ENCODE peak calls at places on chromosomes 7 and 10, in four cellular contexts. One of them, this sample, is unnamed.

GRCh38 chr10:61616611-61617010 is 46.1 kb upstream of the CABCOCO1 start:
- DNase-seq in cardiac fibroblast: no peak
- DNase-seq in prostate gland: no peak
- DNase-seq in psoas muscle: no peak
- DNase-seq in this sample: no peak

GRCh38 chr7:112122144-112122543 is 84.1 kb downstream of the DOCK4 start:
- DNase-seq in prostate gland: no peak
- DNase-seq in psoas muscle: no peak
- DNase-seq in cardiac fibroblast: no peak
- DNase-seq in this sample: no peak

GRCh38 chr7:2619120-2619519 is 12.7 kb upstream of the TTYH3 start:
- DNase-seq in psoas muscle: no peak
- DNase-seq in cardiac fibroblast: no peak
- DNase-seq in prostate gland: no peak
- DNase-seq in this sample: peak

GRCh38 chr7:104012815-104013214 is 23.4 kb upstream of the RELN start:
- DNase-seq in prostate gland: no peak
- DNase-seq in cardiac fibroblast: no peak
- DNase-seq in psoas muscle: no peak
- DNase-seq in this sample: no peak

GRCh38 chr7:113010377-113010776 is 76.2 kb downstream of the GPR85 start:
- DNase-seq in psoas muscle: no peak
- DNase-seq in prostate gland: no peak
- DNase-seq in cardiac fibroblast: no peak
- DNase-seq in this sample: no peak

GRCh38 chr10:124329368-124329767 is 89.4 kb downstream of the OAT start:
- DNase-seq in psoas muscle: no peak
- DNase-seq in cardiac fibroblast: no peak
- DNase-seq in prostate gland: no peak
- DNase-seq in this sample: no peak

GRCh38 chr7:36400606-36401005 is 10.9 kb downstream of the ANLN start:
- DNase-seq in psoas muscle: no peak
- DNase-seq in cardiac fibroblast: peak
- DNase-seq in prostate gland: no peak
- DNase-seq in this sample: peak

GRCh38 chr10:5855979-5856700 is 33.6 kb downstream of the ANKRD16 start:
- DNase-seq in psoas muscle: no peak
- DNase-seq in cardiac fibroblast: no peak
- DNase-seq in prostate gland: no peak
- DNase-seq in this sample: no peak

GRCh38 chr7:1938788-1939433 is 268.8 kb downstream of the ELFN1 start:
- DNase-seq in prostate gland: no peak
- DNase-seq in psoas muscle: peak
- DNase-seq in cardiac fibroblast: no peak
- DNase-seq in this sample: no peak

GRCh38 chr7:55570939-55571338 is 1.4 kb downstream of the VOPP1 start:
- DNase-seq in prostate gland: no peak
- DNase-seq in psoas muscle: no peak
- DNase-seq in cardiac fibroblast: peak
- DNase-seq in this sample: peak

GRCh38 chr10:35194906-35195305 is 68.3 kb downstream of the CREM start:
- DNase-seq in psoas muscle: no peak
- DNase-seq in cardiac fibroblast: peak
- DNase-seq in prostate gland: no peak
- DNase-seq in this sample: peak

GRCh38 chr7:73876361-73876760 is 15.4 kb downstream of the TMEM270 start:
- DNase-seq in cardiac fibroblast: no peak
- DNase-seq in prostate gland: no peak
- DNase-seq in psoas muscle: no peak
- DNase-seq in this sample: no peak

GRCh38 chr7:101363734-101364374 is 1.2 kb downstream of the COL26A1 start:
- DNase-seq in psoas muscle: peak
- DNase-seq in prostate gland: peak
- DNase-seq in cardiac fibroblast: peak
- DNase-seq in this sample: peak

GRCh38 chr7:108449577-108449920 is 6.7 kb downstream of the NRCAM start:
- DNase-seq in prostate gland: no peak
- DNase-seq in psoas muscle: no peak
- DNase-seq in cardiac fibroblast: no peak
- DNase-seq in this sample: no peak

GRCh38 chr10:127553431-127553830 is 4.3 kb downstream of the NPS start:
- DNase-seq in cardiac fibroblast: no peak
- DNase-seq in psoas muscle: no peak
- DNase-seq in prostate gland: no peak
- DNase-seq in this sample: no peak

GRCh38 chr10:131743190-131744151 is 157.3 kb upstream of the PPP2R2D start:
- DNase-seq in prostate gland: no peak
- DNase-seq in cardiac fibroblast: no peak
- DNase-seq in psoas muscle: no peak
- DNase-seq in this sample: no peak
- H3K4me3 ChIP-seq in prostate gland: no peak
- H3K4me3 ChIP-seq in cardiac fibroblast: no peak
- H3K4me3 ChIP-seq in psoas muscle: no peak
- H3K4me3 ChIP-seq in this sample: no peak

DNA sequence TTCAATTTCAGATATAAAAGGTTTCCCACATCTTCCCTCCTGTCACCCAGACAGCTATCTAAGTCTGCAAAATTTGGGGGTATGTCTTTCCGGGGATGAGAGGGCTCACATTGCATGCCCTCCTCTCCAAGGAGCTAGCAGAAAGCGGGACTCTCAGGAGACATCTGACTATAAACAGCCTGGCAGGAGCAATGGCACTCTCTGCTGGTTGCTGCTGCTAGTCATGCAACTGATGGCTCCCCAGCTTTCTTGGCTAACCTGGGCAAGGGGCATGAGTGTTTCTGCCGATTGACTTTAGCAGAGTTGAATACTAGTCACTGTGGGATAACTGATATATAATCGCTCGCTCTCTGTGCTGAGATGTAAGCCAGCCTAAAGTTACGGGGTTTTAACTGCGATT is 12.0 kb downstream of the TBX20 start:
- DNase-seq in psoas muscle: no peak
- DNase-seq in prostate gland: no peak
- DNase-seq in cardiac fibroblast: no peak
- DNase-seq in this sample: no peak
- TF ChIP-seq CTCF in psoas muscle: peak
- TF ChIP-seq CTCF in prostate gland: no peak
- TF ChIP-seq CTCF in cardiac fibroblast: peak
- TF ChIP-seq CTCF in this sample: peak

GRCh38 chr10:71378341-71379117 is 18.2 kb upstream of the CDH23 start:
- DNase-seq in psoas muscle: no peak
- DNase-seq in prostate gland: no peak
- DNase-seq in cardiac fibroblast: no peak
- DNase-seq in this sample: no peak
- H3K4me3 ChIP-seq in psoas muscle: no peak
- H3K4me3 ChIP-seq in prostate gland: no peak
- H3K4me3 ChIP-seq in cardiac fibroblast: no peak
- H3K4me3 ChIP-seq in this sample: no peak

DNA sequence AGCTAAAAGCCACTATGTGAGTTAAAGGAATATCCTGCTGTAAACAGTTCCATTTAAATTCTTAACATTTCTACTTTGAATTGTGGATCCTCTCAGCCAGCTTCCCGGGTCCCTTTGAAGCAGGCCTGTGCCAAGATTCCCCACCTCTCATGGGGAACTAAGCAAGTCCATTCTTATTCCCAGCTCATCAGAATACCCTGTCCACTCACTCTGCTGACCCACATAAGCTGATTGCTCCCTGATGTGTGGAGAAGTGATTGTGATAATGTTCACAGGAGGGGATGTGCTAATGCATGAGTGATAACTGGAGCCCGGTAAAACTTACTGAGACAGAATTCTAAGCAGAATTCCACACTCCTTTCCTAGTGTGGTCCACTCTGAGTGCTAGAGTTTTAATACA is 709.7 kb downstream of the CNTNAP2 start:
- DNase-seq in prostate gland: no peak
- DNase-seq in cardiac fibroblast: no peak
- DNase-seq in psoas muscle: no peak
- DNase-seq in this sample: no peak
- TF ChIP-seq CTCF in prostate gland: no peak
- TF ChIP-seq CTCF in cardiac fibroblast: no peak
- TF ChIP-seq CTCF in psoas muscle: no peak
- TF ChIP-seq CTCF in this sample: no peak

GRCh38 chr10:44628921-44629320 is 244.0 kb upstream of the CXCL12 start:
- DNase-seq in psoas muscle: no peak
- DNase-seq in prostate gland: no peak
- DNase-seq in cardiac fibroblast: peak
- DNase-seq in this sample: peak
- H3K4me3 ChIP-seq in psoas muscle: no peak
- H3K4me3 ChIP-seq in prostate gland: no peak
- H3K4me3 ChIP-seq in cardiac fibroblast: no peak
- H3K4me3 ChIP-seq in this sample: no peak

DNA sequence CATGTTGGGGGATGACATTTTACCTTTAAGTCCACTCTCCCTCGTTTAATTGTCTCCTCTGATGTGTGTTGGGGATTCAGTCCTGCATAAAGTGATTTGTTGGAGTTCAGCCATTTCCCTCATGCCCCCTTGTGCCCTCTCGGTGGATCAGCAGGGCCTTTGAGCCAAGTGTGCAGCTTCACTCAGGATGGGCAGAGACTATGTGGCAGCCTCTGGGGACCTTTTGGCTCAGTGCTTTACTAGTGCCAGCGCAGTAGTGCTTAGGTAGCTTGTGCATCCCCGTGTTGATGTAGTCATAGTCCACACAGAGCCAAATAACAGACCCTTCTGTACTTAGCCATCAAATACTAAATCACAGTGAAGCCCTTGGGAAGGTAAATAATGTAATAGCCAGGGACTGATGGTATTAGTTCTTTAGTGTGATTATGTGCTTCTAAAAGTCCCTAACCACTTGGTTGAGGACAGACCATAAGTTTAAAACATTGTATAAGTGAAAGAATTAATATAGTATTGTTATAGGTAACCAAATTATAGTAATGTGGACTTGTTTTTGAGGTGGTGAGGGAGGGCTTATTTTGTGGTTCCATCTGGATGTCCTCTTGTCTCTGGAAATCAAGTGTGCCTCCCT is 11.4 kb downstream of the BUB3 start:
- DNase-seq in prostate gland: no peak
- DNase-seq in psoas muscle: no peak
- DNase-seq in cardiac fibroblast: no peak
- DNase-seq in this sample: no peak
- TF ChIP-seq CTCF in prostate gland: no peak
- TF ChIP-seq CTCF in psoas muscle: no peak
- TF ChIP-seq CTCF in cardiac fibroblast: no peak
- TF ChIP-seq CTCF in this sample: no peak

GRCh38 chr10:107409517-107409916 is 245.0 kb upstream of the SORCS1 start:
- DNase-seq in psoas muscle: no peak
- DNase-seq in cardiac fibroblast: peak
- DNase-seq in prostate gland: no peak
- DNase-seq in this sample: peak

GRCh38 chr10:107417446-107417845 is 252.9 kb upstream of the SORCS1 start:
- DNase-seq in psoas muscle: no peak
- DNase-seq in prostate gland: no peak
- DNase-seq in cardiac fibroblast: no peak
- DNase-seq in this sample: no peak

GRCh38 chr10:107415446-107415845 is 250.9 kb upstream of the SORCS1 start:
- DNase-seq in prostate gland: no peak
- DNase-seq in psoas muscle: no peak
- DNase-seq in cardiac fibroblast: no peak
- DNase-seq in this sample: no peak

GRCh38 chr10:107418411-107418810 is 253.9 kb upstream of the SORCS1 start:
- DNase-seq in prostate gland: no peak
- DNase-seq in cardiac fibroblast: no peak
- DNase-seq in psoas muscle: no peak
- DNase-seq in this sample: no peak

GRCh38 chr10:107413971-107414370 is 249.5 kb upstream of the SORCS1 start:
- DNase-seq in psoas muscle: no peak
- DNase-seq in prostate gland: no peak
- DNase-seq in cardiac fibroblast: no peak
- DNase-seq in this sample: no peak
- H3K4me3 ChIP-seq in psoas muscle: no peak
- H3K4me3 ChIP-seq in prostate gland: no peak
- H3K4me3 ChIP-seq in cardiac fibroblast: no peak
- H3K4me3 ChIP-seq in this sample: no peak

DNA sequence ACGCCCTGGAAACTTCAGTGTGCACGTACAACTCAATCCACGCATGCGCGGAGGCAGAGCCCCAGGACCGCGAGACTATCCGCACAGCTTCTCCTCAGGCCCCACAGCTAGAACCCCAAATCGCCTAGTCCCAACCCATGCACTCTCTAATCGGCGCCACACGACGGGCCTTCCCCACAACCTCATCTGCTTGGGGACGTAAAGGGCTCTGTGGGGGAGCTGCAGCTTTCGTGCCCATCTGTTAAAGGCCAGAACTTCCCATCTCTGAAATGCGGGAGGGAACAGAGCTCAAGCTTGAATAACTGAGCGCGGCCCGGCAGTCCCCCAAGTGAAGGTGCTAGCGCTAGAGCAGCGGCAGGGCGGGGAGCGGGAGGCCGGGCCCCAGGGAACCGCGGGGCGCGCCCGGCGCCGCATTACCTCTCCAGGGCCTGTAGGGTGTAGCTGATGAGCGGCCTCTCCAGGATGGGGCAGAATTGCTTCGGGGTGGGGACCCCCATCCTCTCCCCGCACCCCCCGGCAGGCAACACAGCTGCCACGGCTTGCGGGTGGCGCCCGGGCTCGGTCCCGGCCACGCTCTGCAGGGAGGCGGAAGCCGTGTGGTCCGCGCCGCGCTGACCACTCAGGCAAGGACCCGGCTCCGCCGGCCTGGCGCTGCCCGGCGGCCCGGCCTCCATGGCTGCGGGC is 547 bp downstream of the CRPPA start:
- DNase-seq in psoas muscle: peak
- DNase-seq in prostate gland: peak
- DNase-seq in cardiac fibroblast: peak
- DNase-seq in this sample: peak
- TF ChIP-seq CTCF in psoas muscle: peak
- TF ChIP-seq CTCF in prostate gland: no peak
- TF ChIP-seq CTCF in cardiac fibroblast: peak
- TF ChIP-seq CTCF in this sample: peak